ENCODE peak calls at places on chromosomes 13 and 19, in six cellular contexts. Y is neural progenitor cell, J is kidney, F is AG04450, U is heart right ventricle, I is PC-3. B is an unnamed sample.

GRCh38 chr19:33376423-33376822 is 2.9 kb downstream of the CEBPG start:
- DNase-seq in Y (no peak), J (peak; percentile 85), F (no peak), U (peak; percentile 82), I (peak; percentile 81), B (peak; percentile 61)

GRCh38 chr19:11138659-11139526 is 16.7 kb downstream of the SPC24 start:
- DNase-seq in Y (peak; percentile 78), J (peak; percentile 96), F (no peak), U (peak; percentile 83), I (peak; percentile 89), B (peak; percentile 55)

GRCh38 chr19:33629826-33630375 is 8.1 kb downstream of the CHST8 start:
- DNase-seq in Y (no peak), J (no peak), F (no peak), U (no peak), I (no peak), B (no peak)

GRCh38 chr13:88675997-88676396 is 1004.8 kb downstream of the SLITRK5 start:
- DNase-seq in Y (no peak), J (no peak), F (no peak), U (no peak), I (peak; percentile 61), B (no peak)

GRCh38 chr19:41691268-41691970 is 3.3 kb upstream of the CEACAM7 start:
- DNase-seq in Y (no peak), J (no peak), F (no peak), U (no peak), I (peak; percentile 27), B (peak; percentile 29)

GRCh38 chr13:113351514-113352026 is 12.4 kb downstream of the GRTP1 start:
- DNase-seq in Y (no peak), J (no peak), F (no peak), U (no peak), I (no peak), B (no peak)

GRCh38 chr19:15629003-15629880 is 11.5 kb upstream of the CYP4F3 start:
- DNase-seq in Y (peak; percentile 5), J (peak; percentile 89), F (peak; percentile 2), U (peak; percentile 75), I (peak; percentile 80), B (peak; percentile 81)

GRCh38 chr19:51150627-51151026 is 8.5 kb downstream of the SIGLEC7 start:
- DNase-seq in Y (no peak), J (no peak), F (no peak), U (no peak), I (no peak), B (no peak)

GRCh38 chr19:38079926-38080380 is 144.1 kb downstream of the DPF1 start:
- DNase-seq in Y (no peak), J (no peak), F (peak; percentile 71), U (no peak), I (peak; percentile 86), B (peak; percentile 46)

GRCh38 chr13:32323912-32324311 is 8.6 kb downstream of the BRCA2 start:
- DNase-seq in Y (no peak), J (no peak), F (no peak), U (no peak), I (peak; percentile 57), B (peak; percentile 50)

GRCh38 chr19:41302624-41303351 is 7.2 kb upstream of the CCDC97 start:
- DNase-seq in Y (no peak), J (no peak), F (no peak), U (no peak), I (no peak), B (no peak)

GRCh38 chr19:23542562-23542961 is 144.4 kb downstream of the ZNF675 start:
- DNase-seq in Y (no peak), J (no peak), F (no peak), U (no peak), I (no peak), B (no peak)

GRCh38 chr19:6778386-6778785 is 5.9 kb downstream of the VAV1 start:
- DNase-seq in Y (no peak), J (no peak), F (no peak), U (no peak), I (no peak), B (no peak)

GRCh38 chr19:6777434-6777833 is 4.9 kb downstream of the VAV1 start:
- DNase-seq in Y (no peak), J (no peak), F (no peak), U (no peak), I (no peak), B (no peak)

GRCh38 chr19:6779204-6779603 is 6.7 kb downstream of the VAV1 start:
- DNase-seq in Y (no peak), J (no peak), F (no peak), U (no peak), I (no peak), B (no peak)

GRCh38 chr19:6774821-6775707 is 2.6 kb downstream of the VAV1 start:
- DNase-seq in Y (peak; percentile 38), J (no peak), F (no peak), U (no peak), I (no peak), B (no peak)

GRCh38 chr19:6776999-6777398 is 4.5 kb downstream of the VAV1 start:
- DNase-seq in Y (no peak), J (no peak), F (no peak), U (no peak), I (no peak), B (no peak)
- TF ChIP-seq CTCF in Y (no peak), J (no peak), F (no peak), U (no peak), I (no peak), B (no peak)

GRCh38 chr13:44385401-44385800 is 11.8 kb downstream of the SERP2 start:
- DNase-seq in Y (no peak), J (no peak), F (no peak), U (no peak), I (no peak), B (no peak)
- H3K27ac ChIP-seq in Y (no peak overlapping the region), J (no peak overlapping the region), F (no peak overlapping the region), U (no peak overlapping the region), I (no peak overlapping the region), B (no peak overlapping the region)

DNA sequence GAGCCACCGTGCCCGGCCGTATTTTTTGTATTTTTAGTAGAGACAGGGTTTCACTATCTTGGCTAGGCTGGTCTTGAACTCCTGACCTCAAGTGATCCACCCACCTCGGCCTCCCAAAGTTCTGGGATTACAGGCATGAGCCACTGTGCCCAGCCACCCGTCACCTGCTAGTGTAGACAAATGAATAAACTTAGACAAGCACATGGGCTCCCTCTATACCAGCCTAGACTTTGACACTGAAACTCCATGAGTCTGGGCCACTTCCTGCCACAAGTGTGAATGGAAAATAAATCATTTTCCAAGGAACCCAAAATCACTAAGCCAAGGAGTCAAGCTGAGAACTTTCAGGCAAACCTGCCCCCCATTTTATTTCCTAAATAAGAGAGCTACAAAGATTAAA is 27.0 kb upstream of the TPT1 start:
- DNase-seq in Y (no peak), J (no peak), F (no peak), U (no peak), I (no peak), B (no peak)
- TF ChIP-seq CTCF in Y (no peak), J (no peak), F (no peak), U (no peak), I (no peak), B (no peak)

DNA sequence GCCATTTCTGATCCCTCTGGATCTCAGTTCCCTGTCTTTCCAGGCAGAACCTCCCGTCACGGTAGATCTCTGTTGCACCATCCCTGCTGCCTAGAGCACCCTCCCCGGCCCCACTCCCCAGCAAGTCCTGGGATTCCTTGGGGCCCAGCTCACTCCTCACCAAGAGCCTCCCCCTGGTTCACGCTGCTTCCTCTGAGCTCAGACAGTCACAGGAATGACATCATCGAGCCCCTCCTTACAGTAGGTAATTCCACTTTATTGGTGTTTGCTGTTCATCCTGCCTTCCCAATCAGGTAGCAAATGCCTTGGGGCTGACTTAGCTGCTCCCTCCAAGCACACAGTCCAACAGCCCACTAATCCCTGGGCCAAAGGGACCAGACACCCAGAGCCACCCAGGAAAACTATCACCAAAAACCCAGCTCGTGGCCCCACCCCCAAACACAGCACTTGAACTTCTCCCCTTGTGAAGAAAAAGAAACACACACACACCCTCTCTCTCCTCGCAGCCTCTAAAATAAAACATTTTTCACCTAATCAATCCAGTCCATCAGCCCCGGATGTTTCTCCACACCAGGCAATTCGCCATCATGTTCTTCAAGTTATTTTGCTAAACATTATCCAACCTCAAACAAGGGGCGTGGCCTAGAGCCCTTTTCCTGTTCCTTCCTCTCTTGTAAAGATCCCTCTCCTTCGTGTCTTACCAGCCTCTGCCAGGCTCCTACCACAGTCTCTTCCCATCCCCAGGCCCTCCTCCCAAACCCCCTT is 2.5 kb downstream of the NAPA start:
- DNase-seq in Y (no peak), J (no peak), F (no peak), U (no peak), I (peak; percentile 37), B (no peak)
- H3K27ac ChIP-seq in Y (no peak overlapping the region), J (peak overlapping the region; percentile 84), F (peak overlapping the region; percentile 57), U (peak overlapping the region; percentile 35), I (no peak overlapping the region), B (peak overlapping the region; percentile 96)

B was measured in RWPE1.